ENCODE peak calls at places on chromosomes 13 and 19, in ten cellular contexts. One of them, this sample, is unnamed. For H3K4me1, the result is how much of the 10 kb centered on the place peaks cover.

GRCh38 chr19:52685811-52686210 is 47.7 kb upstream of the ZNF83 start:
- DNase-seq in right lobe of liver: no peak
- DNase-seq in SK-N-SH: no peak
- DNase-seq in upper lobe of left lung: no peak
- DNase-seq in adrenal gland: no peak
- DNase-seq in right cardiac atrium: no peak
- DNase-seq in stomach: no peak
- DNase-seq in tibial nerve: no peak
- DNase-seq in heart right ventricle: no peak
- DNase-seq in thoracic aorta: no peak
- DNase-seq in this sample: no peak

GRCh38 chr19:13053761-13054604 is 48.7 kb downstream of the LYL1 start:
- DNase-seq in thoracic aorta: no peak
- DNase-seq in SK-N-SH: peak
- DNase-seq in tibial nerve: peak
- DNase-seq in stomach: peak
- DNase-seq in upper lobe of left lung: peak
- DNase-seq in adrenal gland: peak
- DNase-seq in right cardiac atrium: peak
- DNase-seq in right lobe of liver: peak
- DNase-seq in heart right ventricle: peak
- DNase-seq in this sample: peak

GRCh38 chr19:54653181-54653809 is 9.5 kb upstream of the LILRB4 start:
- DNase-seq in right lobe of liver: no peak
- DNase-seq in stomach: no peak
- DNase-seq in adrenal gland: no peak
- DNase-seq in heart right ventricle: no peak
- DNase-seq in upper lobe of left lung: no peak
- DNase-seq in thoracic aorta: no peak
- DNase-seq in right cardiac atrium: no peak
- DNase-seq in SK-N-SH: peak
- DNase-seq in tibial nerve: no peak
- DNase-seq in this sample: peak

GRCh38 chr13:23741879-23742510 is 147.2 kb downstream of the MIPEP start:
- DNase-seq in right cardiac atrium: no peak
- DNase-seq in adrenal gland: no peak
- DNase-seq in heart right ventricle: no peak
- DNase-seq in SK-N-SH: peak
- DNase-seq in stomach: no peak
- DNase-seq in tibial nerve: no peak
- DNase-seq in right lobe of liver: no peak
- DNase-seq in upper lobe of left lung: no peak
- DNase-seq in thoracic aorta: no peak
- DNase-seq in this sample: peak

GRCh38 chr13:64453831-64454230 is 2776.3 kb downstream of the PCDH9 start:
- DNase-seq in tibial nerve: no peak
- DNase-seq in right lobe of liver: no peak
- DNase-seq in upper lobe of left lung: no peak
- DNase-seq in right cardiac atrium: no peak
- DNase-seq in heart right ventricle: no peak
- DNase-seq in adrenal gland: no peak
- DNase-seq in stomach: no peak
- DNase-seq in SK-N-SH: peak
- DNase-seq in thoracic aorta: no peak
- DNase-seq in this sample: no peak

GRCh38 chr13:114087430-114087829 is 45.0 kb downstream of the RASA3 start:
- DNase-seq in heart right ventricle: no peak
- DNase-seq in SK-N-SH: no peak
- DNase-seq in tibial nerve: peak
- DNase-seq in stomach: peak
- DNase-seq in right cardiac atrium: peak
- DNase-seq in thoracic aorta: no peak
- DNase-seq in right lobe of liver: peak
- DNase-seq in adrenal gland: peak
- DNase-seq in upper lobe of left lung: peak
- DNase-seq in this sample: no peak

GRCh38 chr13:98653471-98653985 is 76.6 kb upstream of the STK24 start:
- DNase-seq in SK-N-SH: peak
- DNase-seq in thoracic aorta: peak
- DNase-seq in tibial nerve: peak
- DNase-seq in stomach: peak
- DNase-seq in adrenal gland: peak
- DNase-seq in upper lobe of left lung: peak
- DNase-seq in heart right ventricle: peak
- DNase-seq in right lobe of liver: peak
- DNase-seq in right cardiac atrium: peak
- DNase-seq in this sample: peak

GRCh38 chr13:39422845-39423565 is 180.0 kb downstream of the LHFPL6 start:
- DNase-seq in stomach: no peak
- DNase-seq in SK-N-SH: no peak
- DNase-seq in right cardiac atrium: no peak
- DNase-seq in thoracic aorta: no peak
- DNase-seq in right lobe of liver: no peak
- DNase-seq in upper lobe of left lung: no peak
- DNase-seq in heart right ventricle: no peak
- DNase-seq in adrenal gland: no peak
- DNase-seq in tibial nerve: no peak
- DNase-seq in this sample: no peak

GRCh38 chr19:7904074-7905020 is 670 bp downstream of the MAP2K7 start:
- DNase-seq in right cardiac atrium: peak
- DNase-seq in adrenal gland: peak
- DNase-seq in stomach: no peak
- DNase-seq in right lobe of liver: peak
- DNase-seq in tibial nerve: no peak
- DNase-seq in heart right ventricle: no peak
- DNase-seq in upper lobe of left lung: peak
- DNase-seq in SK-N-SH: peak
- DNase-seq in thoracic aorta: no peak
- DNase-seq in this sample: no peak

GRCh38 chr19:15317392-15318011 is 14.8 kb downstream of the BRD4 start:
- DNase-seq in thoracic aorta: no peak
- DNase-seq in heart right ventricle: no peak
- DNase-seq in SK-N-SH: no peak
- DNase-seq in adrenal gland: no peak
- DNase-seq in stomach: no peak
- DNase-seq in tibial nerve: no peak
- DNase-seq in right lobe of liver: no peak
- DNase-seq in right cardiac atrium: peak
- DNase-seq in upper lobe of left lung: no peak
- DNase-seq in this sample: no peak

GRCh38 chr13:110347535-110348308 is 40.6 kb downstream of the COL4A2 start:
- DNase-seq in tibial nerve: no peak
- DNase-seq in adrenal gland: peak
- DNase-seq in heart right ventricle: peak
- DNase-seq in upper lobe of left lung: no peak
- DNase-seq in right lobe of liver: no peak
- DNase-seq in thoracic aorta: peak
- DNase-seq in right cardiac atrium: no peak
- DNase-seq in SK-N-SH: no peak
- DNase-seq in stomach: no peak
- DNase-seq in this sample: peak

GRCh38 chr13:58823701-58824100 is 1192.2 kb downstream of the PCDH17 start:
- DNase-seq in stomach: no peak
- DNase-seq in tibial nerve: no peak
- DNase-seq in upper lobe of left lung: no peak
- DNase-seq in SK-N-SH: no peak
- DNase-seq in heart right ventricle: no peak
- DNase-seq in right lobe of liver: no peak
- DNase-seq in adrenal gland: no peak
- DNase-seq in right cardiac atrium: peak
- DNase-seq in thoracic aorta: no peak
- DNase-seq in this sample: no peak

GRCh38 chr19:518292-519231 is 11.3 kb downstream of the TPGS1 start:
- DNase-seq in tibial nerve: no peak
- DNase-seq in right cardiac atrium: peak
- DNase-seq in stomach: no peak
- DNase-seq in right lobe of liver: no peak
- DNase-seq in heart right ventricle: no peak
- DNase-seq in thoracic aorta: no peak
- DNase-seq in SK-N-SH: no peak
- DNase-seq in upper lobe of left lung: no peak
- DNase-seq in adrenal gland: no peak
- DNase-seq in this sample: no peak
- H3K27ac ChIP-seq in tibial nerve: no peak
- H3K27ac ChIP-seq in right cardiac atrium: no peak
- H3K27ac ChIP-seq in stomach: no peak
- H3K27ac ChIP-seq in right lobe of liver: no peak
- H3K27ac ChIP-seq in heart right ventricle: no peak
- H3K27ac ChIP-seq in thoracic aorta: no peak
- H3K27ac ChIP-seq in SK-N-SH: no peak
- H3K27ac ChIP-seq in upper lobe of left lung: no peak
- H3K27ac ChIP-seq in adrenal gland: no peak
- H3K27ac ChIP-seq in this sample: no peak

DNA sequence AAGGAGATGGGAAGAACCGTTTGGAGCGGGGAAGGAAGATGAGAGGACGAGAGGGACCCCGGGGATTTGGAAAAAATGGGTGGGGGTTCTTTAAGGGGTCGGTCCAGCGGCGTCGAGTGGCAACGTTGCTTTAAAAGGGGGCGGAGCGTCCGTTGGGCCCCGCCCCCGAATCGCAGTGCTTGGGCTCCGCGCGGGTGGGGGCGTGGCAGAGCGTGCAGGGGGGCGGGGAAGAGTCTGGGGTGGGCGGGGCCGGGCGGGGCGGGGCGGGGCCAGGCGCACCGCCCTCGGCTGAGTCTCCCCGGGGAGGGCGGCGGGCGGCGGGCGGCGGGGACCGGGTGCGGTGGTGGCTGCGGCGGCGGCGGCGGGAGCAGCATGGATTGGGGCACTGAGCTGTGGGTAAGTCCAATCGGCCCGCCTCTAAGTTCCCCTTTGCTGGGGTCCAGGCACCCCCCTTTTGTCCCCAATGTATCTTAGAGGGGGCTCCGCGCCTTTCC is at the start of gene TRIP10:
- DNase-seq in stomach: peak
- DNase-seq in upper lobe of left lung: peak
- DNase-seq in adrenal gland: peak
- DNase-seq in thoracic aorta: peak
- DNase-seq in SK-N-SH: peak
- DNase-seq in tibial nerve: peak
- DNase-seq in heart right ventricle: peak
- DNase-seq in right cardiac atrium: peak
- DNase-seq in right lobe of liver: peak
- DNase-seq in this sample: peak
- H3K4me1 ChIP-seq in stomach: half or more
- H3K4me1 ChIP-seq in upper lobe of left lung: half or more
- H3K4me1 ChIP-seq in adrenal gland: under half
- H3K4me1 ChIP-seq in thoracic aorta: half or more
- H3K4me1 ChIP-seq in SK-N-SH: under half
- H3K4me1 ChIP-seq in tibial nerve: under half
- H3K4me1 ChIP-seq in heart right ventricle: half or more
- H3K4me1 ChIP-seq in right cardiac atrium: under half
- H3K4me1 ChIP-seq in right lobe of liver: under half
- H3K4me1 ChIP-seq in this sample: under half

GRCh38 chr13:31227870-31228269 is 28.1 kb downstream of the B3GLCT start:
- DNase-seq in thoracic aorta: no peak
- DNase-seq in heart right ventricle: no peak
- DNase-seq in SK-N-SH: no peak
- DNase-seq in tibial nerve: no peak
- DNase-seq in stomach: no peak
- DNase-seq in right lobe of liver: no peak
- DNase-seq in right cardiac atrium: no peak
- DNase-seq in adrenal gland: no peak
- DNase-seq in upper lobe of left lung: no peak
- DNase-seq in this sample: no peak

GRCh38 chr13:31225180-31225579 is 25.4 kb downstream of the B3GLCT start:
- DNase-seq in tibial nerve: no peak
- DNase-seq in upper lobe of left lung: no peak
- DNase-seq in stomach: no peak
- DNase-seq in right cardiac atrium: no peak
- DNase-seq in heart right ventricle: no peak
- DNase-seq in SK-N-SH: no peak
- DNase-seq in right lobe of liver: no peak
- DNase-seq in adrenal gland: no peak
- DNase-seq in thoracic aorta: no peak
- DNase-seq in this sample: no peak

GRCh38 chr13:31224174-31224669 is 24.4 kb downstream of the B3GLCT start:
- DNase-seq in tibial nerve: no peak
- DNase-seq in heart right ventricle: no peak
- DNase-seq in right cardiac atrium: no peak
- DNase-seq in right lobe of liver: no peak
- DNase-seq in adrenal gland: no peak
- DNase-seq in stomach: no peak
- DNase-seq in SK-N-SH: no peak
- DNase-seq in upper lobe of left lung: no peak
- DNase-seq in thoracic aorta: no peak
- DNase-seq in this sample: no peak

GRCh38 chr13:31227063-31227462 is 27.3 kb downstream of the B3GLCT start:
- DNase-seq in heart right ventricle: no peak
- DNase-seq in upper lobe of left lung: no peak
- DNase-seq in SK-N-SH: no peak
- DNase-seq in tibial nerve: no peak
- DNase-seq in thoracic aorta: no peak
- DNase-seq in stomach: no peak
- DNase-seq in right cardiac atrium: no peak
- DNase-seq in adrenal gland: no peak
- DNase-seq in right lobe of liver: no peak
- DNase-seq in this sample: no peak

GRCh38 chr13:31225998-31226675 is 26.4 kb downstream of the B3GLCT start:
- DNase-seq in SK-N-SH: no peak
- DNase-seq in tibial nerve: no peak
- DNase-seq in heart right ventricle: no peak
- DNase-seq in right lobe of liver: no peak
- DNase-seq in right cardiac atrium: no peak
- DNase-seq in stomach: no peak
- DNase-seq in adrenal gland: no peak
- DNase-seq in upper lobe of left lung: no peak
- DNase-seq in thoracic aorta: no peak
- DNase-seq in this sample: no peak
- H3K4me3 ChIP-seq in SK-N-SH: no peak
- H3K4me3 ChIP-seq in tibial nerve: no peak
- H3K4me3 ChIP-seq in heart right ventricle: no peak
- H3K4me3 ChIP-seq in right lobe of liver: no peak
- H3K4me3 ChIP-seq in right cardiac atrium: no peak
- H3K4me3 ChIP-seq in stomach: no peak
- H3K4me3 ChIP-seq in adrenal gland: no peak
- H3K4me3 ChIP-seq in upper lobe of left lung: no peak
- H3K4me3 ChIP-seq in thoracic aorta: no peak
- H3K4me3 ChIP-seq in this sample: no peak

DNA sequence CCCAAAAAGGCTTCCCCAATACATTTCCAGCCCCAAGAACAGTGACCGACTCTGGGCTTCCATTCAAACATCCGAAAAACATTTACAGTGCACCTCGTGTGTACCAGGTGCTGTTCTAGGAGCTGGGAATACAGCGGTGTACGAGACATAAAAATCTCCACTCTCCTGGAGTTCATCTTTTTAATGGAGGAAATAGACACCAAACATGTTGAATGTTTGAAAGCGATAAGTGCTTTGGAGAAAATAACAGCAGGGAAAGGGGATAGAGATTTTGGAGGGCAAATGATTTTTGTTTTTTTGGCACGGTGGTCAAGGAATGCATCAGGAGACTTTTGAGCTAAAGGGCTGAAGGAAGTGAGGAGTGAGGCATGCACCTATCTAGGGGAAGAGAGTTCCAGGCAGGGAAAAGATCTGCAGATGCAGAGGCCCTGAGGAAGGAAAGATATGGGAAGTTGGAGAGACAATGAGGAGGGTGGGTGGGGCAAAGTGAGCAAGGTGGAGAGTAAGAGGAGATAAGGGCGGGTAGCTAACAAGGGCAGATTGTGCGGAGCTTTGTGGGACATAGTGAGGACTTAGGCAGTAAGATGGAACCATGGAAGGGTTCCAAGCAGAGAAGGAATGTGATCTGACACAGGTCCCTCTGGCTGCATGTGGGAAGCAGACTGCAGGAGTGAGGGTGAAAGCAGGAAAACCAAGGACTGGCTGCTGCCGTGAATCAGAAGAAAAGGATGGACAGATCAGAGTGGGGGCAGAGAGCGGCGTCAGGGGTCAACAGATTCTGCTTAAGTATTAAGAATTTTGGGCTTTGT is 703 bp upstream of the FBL start:
- DNase-seq in right lobe of liver: no peak
- DNase-seq in upper lobe of left lung: no peak
- DNase-seq in SK-N-SH: no peak
- DNase-seq in stomach: no peak
- DNase-seq in right cardiac atrium: no peak
- DNase-seq in adrenal gland: no peak
- DNase-seq in heart right ventricle: no peak
- DNase-seq in thoracic aorta: no peak
- DNase-seq in tibial nerve: no peak
- DNase-seq in this sample: no peak
- H3K27ac ChIP-seq in right lobe of liver: peak
- H3K27ac ChIP-seq in upper lobe of left lung: peak
- H3K27ac ChIP-seq in SK-N-SH: peak
- H3K27ac ChIP-seq in stomach: peak
- H3K27ac ChIP-seq in right cardiac atrium: peak
- H3K27ac ChIP-seq in adrenal gland: peak
- H3K27ac ChIP-seq in heart right ventricle: peak
- H3K27ac ChIP-seq in thoracic aorta: peak
- H3K27ac ChIP-seq in tibial nerve: peak
- H3K27ac ChIP-seq in this sample: peak

This sample was measured in SJCRH30.